ENCODE peak calls at places on chromosomes 5 and 9, in four cellular contexts. One of them, this sample, is unnamed.

GRCh38 chr9:91848146-91848545 is 101.9 kb downstream of the ROR2 start:
- DNase-seq in activated naive CD4-positive, alpha-beta T cell treated with anti-CD3 and anti-CD28 coated beads for 36 hours: no peak
- DNase-seq in frontal cortex: no peak
- DNase-seq in foreskin fibroblast: no peak
- DNase-seq in this sample: no peak

GRCh38 chr5:133818869-133819600 is 149.4 kb downstream of the C5orf15 start:
- DNase-seq in activated naive CD4-positive, alpha-beta T cell treated with anti-CD3 and anti-CD28 coated beads for 36 hours: no peak
- DNase-seq in frontal cortex: no peak
- DNase-seq in foreskin fibroblast: no peak
- DNase-seq in this sample: no peak

GRCh38 chr9:20395671-20396070 is 226.6 kb downstream of the MLLT3 start:
- DNase-seq in activated naive CD4-positive, alpha-beta T cell treated with anti-CD3 and anti-CD28 coated beads for 36 hours: no peak
- DNase-seq in frontal cortex: no peak
- DNase-seq in foreskin fibroblast: no peak
- DNase-seq in this sample: no peak

GRCh38 chr9:124574944-124575343 is 67.7 kb upstream of the NR5A1 start:
- DNase-seq in activated naive CD4-positive, alpha-beta T cell treated with anti-CD3 and anti-CD28 coated beads for 36 hours: no peak
- DNase-seq in frontal cortex: no peak
- DNase-seq in foreskin fibroblast: peak; percentile 74
- DNase-seq in this sample: no peak

GRCh38 chr5:94017579-94017978 is 276.2 kb upstream of the POU5F2 start:
- DNase-seq in activated naive CD4-positive, alpha-beta T cell treated with anti-CD3 and anti-CD28 coated beads for 36 hours: no peak
- DNase-seq in frontal cortex: no peak
- DNase-seq in foreskin fibroblast: peak; percentile 60
- DNase-seq in this sample: no peak

GRCh38 chr9:131091352-131091992 is 4.9 kb upstream of the AIF1L start:
- DNase-seq in foreskin fibroblast: no peak
- DNase-seq in frontal cortex: no peak
- DNase-seq in activated naive CD4-positive, alpha-beta T cell treated with anti-CD3 and anti-CD28 coated beads for 36 hours: no peak
- DNase-seq in this sample: no peak

GRCh38 chr9:95455714-95456113 is 61.1 kb downstream of the PTCH1 start:
- DNase-seq in activated naive CD4-positive, alpha-beta T cell treated with anti-CD3 and anti-CD28 coated beads for 36 hours: no peak
- DNase-seq in foreskin fibroblast: no peak
- DNase-seq in frontal cortex: no peak
- DNase-seq in this sample: no peak

GRCh38 chr5:14213813-14214585 is 70.9 kb downstream of the TRIO start:
- DNase-seq in foreskin fibroblast: no peak
- DNase-seq in activated naive CD4-positive, alpha-beta T cell treated with anti-CD3 and anti-CD28 coated beads for 36 hours: no peak
- DNase-seq in frontal cortex: no peak
- DNase-seq in this sample: no peak

GRCh38 chr5:33369470-33370134 is 71.2 kb upstream of the TARS1 start:
- DNase-seq in frontal cortex: no peak
- DNase-seq in foreskin fibroblast: peak; percentile 43
- DNase-seq in activated naive CD4-positive, alpha-beta T cell treated with anti-CD3 and anti-CD28 coated beads for 36 hours: no peak
- DNase-seq in this sample: no peak

GRCh38 chr9:130997925-130998595 is 10.9 kb upstream of the LAMC3 start:
- DNase-seq in activated naive CD4-positive, alpha-beta T cell treated with anti-CD3 and anti-CD28 coated beads for 36 hours: peak; percentile 63
- DNase-seq in frontal cortex: peak; percentile 87
- DNase-seq in foreskin fibroblast: peak; percentile 78
- DNase-seq in this sample: peak; percentile 81

GRCh38 chr5:173354645-173355044 is 26.4 kb upstream of the STC2 start:
- DNase-seq in foreskin fibroblast: no peak
- DNase-seq in activated naive CD4-positive, alpha-beta T cell treated with anti-CD3 and anti-CD28 coated beads for 36 hours: no peak
- DNase-seq in frontal cortex: no peak
- DNase-seq in this sample: no peak

GRCh38 chr5:175796536-175797499 is 74.6 kb upstream of the CPLX2 start:
- DNase-seq in foreskin fibroblast: peak; percentile 92
- DNase-seq in frontal cortex: peak; percentile 77
- DNase-seq in activated naive CD4-positive, alpha-beta T cell treated with anti-CD3 and anti-CD28 coated beads for 36 hours: peak; percentile 90
- DNase-seq in this sample: peak; percentile 94

GRCh38 chr9:4762889-4763521 is 22.0 kb upstream of the AK3 start:
- DNase-seq in foreskin fibroblast: peak; percentile 57
- DNase-seq in activated naive CD4-positive, alpha-beta T cell treated with anti-CD3 and anti-CD28 coated beads for 36 hours: peak; percentile 73
- DNase-seq in frontal cortex: no peak
- DNase-seq in this sample: no peak

GRCh38 chr9:31542384-31543055 is 841.9 kb upstream of the ACO1 start:
- DNase-seq in frontal cortex: no peak
- DNase-seq in activated naive CD4-positive, alpha-beta T cell treated with anti-CD3 and anti-CD28 coated beads for 36 hours: peak; percentile 23
- DNase-seq in foreskin fibroblast: peak; percentile 82
- DNase-seq in this sample: no peak

GRCh38 chr5:42494414-42494813 is 71.2 kb downstream of the GHR start:
- DNase-seq in activated naive CD4-positive, alpha-beta T cell treated with anti-CD3 and anti-CD28 coated beads for 36 hours: no peak
- DNase-seq in foreskin fibroblast: peak; percentile 45
- DNase-seq in frontal cortex: no peak
- DNase-seq in this sample: no peak

GRCh38 chr5:55226027-55226933 is 835 bp downstream of the MCIDAS start:
- DNase-seq in foreskin fibroblast: peak; percentile 63
- DNase-seq in activated naive CD4-positive, alpha-beta T cell treated with anti-CD3 and anti-CD28 coated beads for 36 hours: peak; percentile 85
- DNase-seq in frontal cortex: peak; percentile 26
- DNase-seq in this sample: peak; percentile 71

GRCh38 chr5:178732281-178732680 is 1.8 kb upstream of the ZNF354A start:
- DNase-seq in activated naive CD4-positive, alpha-beta T cell treated with anti-CD3 and anti-CD28 coated beads for 36 hours: no peak
- DNase-seq in foreskin fibroblast: no peak
- DNase-seq in frontal cortex: no peak
- DNase-seq in this sample: no peak

GRCh38 chr9:121780641-121781040 is 129.2 kb downstream of the DAB2IP start:
- DNase-seq in frontal cortex: no peak
- DNase-seq in foreskin fibroblast: no peak
- DNase-seq in activated naive CD4-positive, alpha-beta T cell treated with anti-CD3 and anti-CD28 coated beads for 36 hours: no peak
- DNase-seq in this sample: no peak

GRCh38 chr5:73963021-73963420 is 337.0 kb downstream of the ARHGEF28 start:
- DNase-seq in frontal cortex: no peak
- DNase-seq in activated naive CD4-positive, alpha-beta T cell treated with anti-CD3 and anti-CD28 coated beads for 36 hours: no peak
- DNase-seq in foreskin fibroblast: no peak
- DNase-seq in this sample: no peak

GRCh38 chr9:2859776-2860379 is 16.0 kb upstream of the PUM3 start:
- DNase-seq in foreskin fibroblast: peak; percentile 81
- DNase-seq in frontal cortex: peak; percentile 27
- DNase-seq in activated naive CD4-positive, alpha-beta T cell treated with anti-CD3 and anti-CD28 coated beads for 36 hours: peak; percentile 71
- DNase-seq in this sample: peak; percentile 50

GRCh38 chr9:75188756-75189155 is 100.4 kb downstream of the OSTF1 start:
- DNase-seq in foreskin fibroblast: no peak
- DNase-seq in activated naive CD4-positive, alpha-beta T cell treated with anti-CD3 and anti-CD28 coated beads for 36 hours: no peak
- DNase-seq in frontal cortex: no peak
- DNase-seq in this sample: no peak

GRCh38 chr5:67135381-67135780 is 61.2 kb downstream of the CD180 start:
- DNase-seq in foreskin fibroblast: no peak
- DNase-seq in frontal cortex: no peak
- DNase-seq in activated naive CD4-positive, alpha-beta T cell treated with anti-CD3 and anti-CD28 coated beads for 36 hours: no peak
- DNase-seq in this sample: no peak

GRCh38 chr5:119323630-119324000 is 32.2 kb upstream of the TNFAIP8 start:
- DNase-seq in foreskin fibroblast: peak; percentile 74
- DNase-seq in activated naive CD4-positive, alpha-beta T cell treated with anti-CD3 and anti-CD28 coated beads for 36 hours: no peak
- DNase-seq in frontal cortex: no peak
- DNase-seq in this sample: no peak

GRCh38 chr5:332843-333242 is 11.3 kb downstream of the AHRR start:
- DNase-seq in frontal cortex: no peak
- DNase-seq in activated naive CD4-positive, alpha-beta T cell treated with anti-CD3 and anti-CD28 coated beads for 36 hours: peak; percentile 83
- DNase-seq in foreskin fibroblast: no peak
- DNase-seq in this sample: no peak

GRCh38 chr5:640461-641330 is 28.6 kb downstream of the CEP72 start:
- DNase-seq in foreskin fibroblast: no peak
- DNase-seq in activated naive CD4-positive, alpha-beta T cell treated with anti-CD3 and anti-CD28 coated beads for 36 hours: no peak
- DNase-seq in frontal cortex: no peak
- DNase-seq in this sample: no peak

GRCh38 chr5:657570-657969 is 35.6 kb downstream of the TPPP start:
- DNase-seq in activated naive CD4-positive, alpha-beta T cell treated with anti-CD3 and anti-CD28 coated beads for 36 hours: no peak
- DNase-seq in foreskin fibroblast: peak; percentile 49
- DNase-seq in frontal cortex: no peak
- DNase-seq in this sample: no peak

GRCh38 chr5:153081385-153081784 is 409.1 kb upstream of the GRIA1 start:
- DNase-seq in foreskin fibroblast: peak; percentile 3
- DNase-seq in frontal cortex: no peak
- DNase-seq in activated naive CD4-positive, alpha-beta T cell treated with anti-CD3 and anti-CD28 coated beads for 36 hours: no peak
- DNase-seq in this sample: no peak

GRCh38 chr5:2742921-2743679 is 8.4 kb downstream of the IRX2 start:
- DNase-seq in activated naive CD4-positive, alpha-beta T cell treated with anti-CD3 and anti-CD28 coated beads for 36 hours: no peak
- DNase-seq in foreskin fibroblast: no peak
- DNase-seq in frontal cortex: no peak
- DNase-seq in this sample: no peak

GRCh38 chr9:92726971-92727715 is 37.5 kb downstream of the BICD2 start:
- DNase-seq in frontal cortex: peak; percentile 53
- DNase-seq in activated naive CD4-positive, alpha-beta T cell treated with anti-CD3 and anti-CD28 coated beads for 36 hours: no peak
- DNase-seq in foreskin fibroblast: peak; percentile 35
- DNase-seq in this sample: no peak

GRCh38 chr9:19102181-19102630 is 498 bp downstream of the HAUS6 start:
- DNase-seq in activated naive CD4-positive, alpha-beta T cell treated with anti-CD3 and anti-CD28 coated beads for 36 hours: peak; percentile 52
- DNase-seq in frontal cortex: no peak
- DNase-seq in foreskin fibroblast: peak; percentile 44
- DNase-seq in this sample: no peak

GRCh38 chr5:43171441-43171840 is 20.6 kb upstream of the NIM1K start:
- DNase-seq in foreskin fibroblast: no peak
- DNase-seq in frontal cortex: no peak
- DNase-seq in activated naive CD4-positive, alpha-beta T cell treated with anti-CD3 and anti-CD28 coated beads for 36 hours: no peak
- DNase-seq in this sample: no peak

GRCh38 chr9:16925426-16925825 is 55.0 kb upstream of the BNC2 start:
- DNase-seq in foreskin fibroblast: peak; percentile 65
- DNase-seq in activated naive CD4-positive, alpha-beta T cell treated with anti-CD3 and anti-CD28 coated beads for 36 hours: no peak
- DNase-seq in frontal cortex: no peak
- DNase-seq in this sample: no peak

GRCh38 chr9:133031496-133031911 is 707 bp downstream of the GTF3C5 start:
- DNase-seq in foreskin fibroblast: no peak
- DNase-seq in frontal cortex: no peak
- DNase-seq in activated naive CD4-positive, alpha-beta T cell treated with anti-CD3 and anti-CD28 coated beads for 36 hours: peak; percentile 37
- DNase-seq in this sample: no peak

GRCh38 chr9:27514551-27514950 is 9.5 kb upstream of the IFNK start:
- DNase-seq in foreskin fibroblast: no peak
- DNase-seq in frontal cortex: no peak
- DNase-seq in activated naive CD4-positive, alpha-beta T cell treated with anti-CD3 and anti-CD28 coated beads for 36 hours: no peak
- DNase-seq in this sample: no peak

GRCh38 chr5:157352756-157353340 is 86.9 kb downstream of the CYFIP2 start:
- DNase-seq in activated naive CD4-positive, alpha-beta T cell treated with anti-CD3 and anti-CD28 coated beads for 36 hours: peak; percentile 21
- DNase-seq in frontal cortex: no peak
- DNase-seq in foreskin fibroblast: no peak
- DNase-seq in this sample: no peak

GRCh38 chr5:194603-195209 is 3.4 kb downstream of the LRRC14B start:
- DNase-seq in foreskin fibroblast: no peak
- DNase-seq in activated naive CD4-positive, alpha-beta T cell treated with anti-CD3 and anti-CD28 coated beads for 36 hours: no peak
- DNase-seq in frontal cortex: no peak
- DNase-seq in this sample: no peak

This sample was measured in progenitor cell of endocrine pancreas.